ENCODE peak calls at places on chromosome 18, in nine cellular contexts. One of them, this sample, is unnamed. For H3K4me1, the result is how much of the 10 kb centered on the place peaks cover.

GRCh38 chr18:44627245-44627644 is 53.4 kb upstream of the SETBP1 start:
- DNase-seq in K562: no peak
- DNase-seq in mesendoderm: peak
- DNase-seq in prostate gland: no peak
- DNase-seq in SK-N-SH: no peak
- DNase-seq in CD4-positive, CD25-positive, alpha-beta regulatory T cell: no peak
- DNase-seq in psoas muscle: no peak
- DNase-seq in transverse colon: no peak
- DNase-seq in pancreas: no peak
- DNase-seq in this sample: peak

GRCh38 chr18:48993586-48993985 is 42.8 kb upstream of the SMAD7 start:
- DNase-seq in K562: no peak
- DNase-seq in mesendoderm: no peak
- DNase-seq in prostate gland: no peak
- DNase-seq in SK-N-SH: no peak
- DNase-seq in CD4-positive, CD25-positive, alpha-beta regulatory T cell: no peak
- DNase-seq in psoas muscle: peak
- DNase-seq in transverse colon: no peak
- DNase-seq in pancreas: no peak
- DNase-seq in this sample: no peak

GRCh38 chr18:75200644-75201272 is 8.2 kb downstream of the PTGR3 start:
- DNase-seq in K562: no peak
- DNase-seq in mesendoderm: no peak
- DNase-seq in prostate gland: no peak
- DNase-seq in SK-N-SH: no peak
- DNase-seq in CD4-positive, CD25-positive, alpha-beta regulatory T cell: no peak
- DNase-seq in psoas muscle: no peak
- DNase-seq in transverse colon: no peak
- DNase-seq in pancreas: no peak
- DNase-seq in this sample: no peak

GRCh38 chr18:8006979-8007378 is 439.9 kb downstream of the PTPRM start:
- DNase-seq in K562: no peak
- DNase-seq in mesendoderm: peak
- DNase-seq in prostate gland: no peak
- DNase-seq in SK-N-SH: no peak
- DNase-seq in CD4-positive, CD25-positive, alpha-beta regulatory T cell: no peak
- DNase-seq in psoas muscle: no peak
- DNase-seq in transverse colon: no peak
- DNase-seq in pancreas: no peak
- DNase-seq in this sample: no peak

GRCh38 chr18:37637451-37637850 is 71.9 kb upstream of the CELF4 start:
- DNase-seq in K562: no peak
- DNase-seq in mesendoderm: no peak
- DNase-seq in prostate gland: no peak
- DNase-seq in SK-N-SH: no peak
- DNase-seq in CD4-positive, CD25-positive, alpha-beta regulatory T cell: no peak
- DNase-seq in psoas muscle: no peak
- DNase-seq in transverse colon: no peak
- DNase-seq in pancreas: no peak
- DNase-seq in this sample: no peak

GRCh38 chr18:60984496-60984895 is 348.7 kb upstream of the CDH20 start:
- DNase-seq in K562: no peak
- DNase-seq in mesendoderm: no peak
- DNase-seq in prostate gland: no peak
- DNase-seq in SK-N-SH: no peak
- DNase-seq in CD4-positive, CD25-positive, alpha-beta regulatory T cell: no peak
- DNase-seq in psoas muscle: no peak
- DNase-seq in transverse colon: no peak
- DNase-seq in pancreas: no peak
- DNase-seq in this sample: no peak

GRCh38 chr18:50465211-50466153 is 90.6 kb downstream of the SKA1 start:
- DNase-seq in K562: no peak
- DNase-seq in mesendoderm: no peak
- DNase-seq in prostate gland: no peak
- DNase-seq in SK-N-SH: no peak
- DNase-seq in CD4-positive, CD25-positive, alpha-beta regulatory T cell: no peak
- DNase-seq in psoas muscle: no peak
- DNase-seq in transverse colon: no peak
- DNase-seq in pancreas: no peak
- DNase-seq in this sample: no peak

GRCh38 chr18:24273596-24273995 is 124.0 kb downstream of the OSBPL1A start:
- DNase-seq in K562: no peak
- DNase-seq in mesendoderm: no peak
- DNase-seq in prostate gland: no peak
- DNase-seq in SK-N-SH: no peak
- DNase-seq in CD4-positive, CD25-positive, alpha-beta regulatory T cell: no peak
- DNase-seq in psoas muscle: no peak
- DNase-seq in transverse colon: peak
- DNase-seq in pancreas: no peak
- DNase-seq in this sample: no peak

GRCh38 chr18:63683152-63683551 is 19.6 kb upstream of the SERPINB11 start:
- DNase-seq in K562: no peak
- DNase-seq in mesendoderm: peak
- DNase-seq in prostate gland: peak
- DNase-seq in SK-N-SH: no peak
- DNase-seq in CD4-positive, CD25-positive, alpha-beta regulatory T cell: no peak
- DNase-seq in psoas muscle: no peak
- DNase-seq in transverse colon: no peak
- DNase-seq in pancreas: no peak
- DNase-seq in this sample: peak

GRCh38 chr18:77059294-77059916 is 73.2 kb downstream of the MBP start:
- DNase-seq in K562: peak
- DNase-seq in mesendoderm: peak
- DNase-seq in prostate gland: no peak
- DNase-seq in SK-N-SH: peak
- DNase-seq in CD4-positive, CD25-positive, alpha-beta regulatory T cell: peak
- DNase-seq in psoas muscle: no peak
- DNase-seq in transverse colon: no peak
- DNase-seq in pancreas: no peak
- DNase-seq in this sample: peak

GRCh38 chr18:75546964-75547363 is 119.5 kb upstream of the SMIM21 start:
- DNase-seq in K562: peak
- DNase-seq in mesendoderm: peak
- DNase-seq in prostate gland: no peak
- DNase-seq in SK-N-SH: no peak
- DNase-seq in CD4-positive, CD25-positive, alpha-beta regulatory T cell: no peak
- DNase-seq in psoas muscle: no peak
- DNase-seq in transverse colon: no peak
- DNase-seq in pancreas: no peak
- DNase-seq in this sample: no peak

GRCh38 chr18:78677483-78678317 is 301.9 kb upstream of the SALL3 start:
- DNase-seq in K562: no peak
- DNase-seq in mesendoderm: no peak
- DNase-seq in prostate gland: no peak
- DNase-seq in SK-N-SH: no peak
- DNase-seq in CD4-positive, CD25-positive, alpha-beta regulatory T cell: no peak
- DNase-seq in psoas muscle: peak
- DNase-seq in transverse colon: no peak
- DNase-seq in pancreas: no peak
- DNase-seq in this sample: no peak

GRCh38 chr18:49691177-49691608 is 122.1 kb downstream of the ACAA2 start:
- DNase-seq in K562: no peak
- DNase-seq in mesendoderm: no peak
- DNase-seq in prostate gland: no peak
- DNase-seq in SK-N-SH: no peak
- DNase-seq in CD4-positive, CD25-positive, alpha-beta regulatory T cell: no peak
- DNase-seq in psoas muscle: no peak
- DNase-seq in transverse colon: no peak
- DNase-seq in pancreas: no peak
- DNase-seq in this sample: no peak

DNA sequence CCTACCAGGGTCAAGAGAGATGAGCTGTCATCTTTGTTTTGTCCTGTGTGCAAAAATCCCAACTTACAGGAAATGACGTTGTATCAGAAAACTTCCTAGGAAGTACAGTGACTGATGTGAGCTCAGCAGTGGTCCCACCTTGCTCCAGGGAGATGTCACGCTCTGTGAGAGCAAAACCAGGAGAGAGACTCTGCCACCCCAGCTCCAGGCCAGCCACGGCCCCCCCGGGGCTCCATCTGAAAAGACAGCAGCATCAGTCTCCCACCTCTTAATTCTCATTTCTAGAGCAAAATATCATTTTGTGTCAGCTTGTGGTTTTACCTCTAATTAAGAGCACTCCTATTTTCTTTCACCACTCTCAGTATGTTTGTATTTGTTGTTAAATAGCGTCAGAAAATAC is 57.5 kb downstream of the MYL12B start:
- DNase-seq in K562: no peak
- DNase-seq in mesendoderm: no peak
- DNase-seq in prostate gland: no peak
- DNase-seq in SK-N-SH: no peak
- DNase-seq in CD4-positive, CD25-positive, alpha-beta regulatory T cell: no peak
- DNase-seq in psoas muscle: no peak
- DNase-seq in transverse colon: no peak
- DNase-seq in pancreas: no peak
- DNase-seq in this sample: no peak
- H3K27ac ChIP-seq in K562: no peak
- H3K27ac ChIP-seq in mesendoderm: no peak
- H3K27ac ChIP-seq in prostate gland: no peak
- H3K27ac ChIP-seq in SK-N-SH: no peak
- H3K27ac ChIP-seq in CD4-positive, CD25-positive, alpha-beta regulatory T cell: no peak
- H3K27ac ChIP-seq in psoas muscle: no peak
- H3K27ac ChIP-seq in transverse colon: no peak
- H3K27ac ChIP-seq in pancreas: no peak
- H3K27ac ChIP-seq in this sample: no peak

DNA sequence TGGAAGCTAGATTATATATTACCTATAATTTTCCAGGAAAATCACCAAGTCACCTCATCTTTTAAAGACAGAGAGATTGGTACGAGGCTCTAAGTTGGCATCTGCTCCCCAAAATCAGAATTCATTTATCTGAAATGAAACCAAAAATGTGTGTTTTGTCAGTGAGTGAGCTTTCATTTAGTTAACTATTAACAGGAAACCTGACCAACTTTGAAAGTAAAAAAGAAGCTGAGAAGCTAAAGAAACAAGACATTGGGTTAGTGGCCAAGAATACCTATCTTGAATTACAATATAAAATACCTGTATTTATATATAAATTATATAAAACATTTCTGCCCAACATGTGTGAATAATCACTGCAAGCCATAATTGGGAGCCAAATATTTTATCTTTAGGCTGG is 1.9 kb downstream of the MPPE1 start:
- DNase-seq in K562: no peak
- DNase-seq in mesendoderm: no peak
- DNase-seq in prostate gland: no peak
- DNase-seq in SK-N-SH: no peak
- DNase-seq in CD4-positive, CD25-positive, alpha-beta regulatory T cell: peak
- DNase-seq in psoas muscle: no peak
- DNase-seq in transverse colon: no peak
- DNase-seq in pancreas: no peak
- DNase-seq in this sample: no peak
- H3K4me3 ChIP-seq in K562: no peak
- H3K4me3 ChIP-seq in mesendoderm: no peak
- H3K4me3 ChIP-seq in prostate gland: no peak
- H3K4me3 ChIP-seq in SK-N-SH: no peak
- H3K4me3 ChIP-seq in CD4-positive, CD25-positive, alpha-beta regulatory T cell: no peak
- H3K4me3 ChIP-seq in psoas muscle: no peak
- H3K4me3 ChIP-seq in transverse colon: no peak
- H3K4me3 ChIP-seq in pancreas: no peak
- H3K4me3 ChIP-seq in this sample: no peak

GRCh38 chr18:70354771-70355170 is 65.9 kb downstream of the SOCS6 start:
- DNase-seq in K562: no peak
- DNase-seq in mesendoderm: no peak
- DNase-seq in prostate gland: no peak
- DNase-seq in SK-N-SH: no peak
- DNase-seq in CD4-positive, CD25-positive, alpha-beta regulatory T cell: no peak
- DNase-seq in psoas muscle: no peak
- DNase-seq in transverse colon: no peak
- DNase-seq in pancreas: no peak
- DNase-seq in this sample: no peak

GRCh38 chr18:70354080-70354479 is 65.2 kb downstream of the SOCS6 start:
- DNase-seq in K562: no peak
- DNase-seq in mesendoderm: no peak
- DNase-seq in prostate gland: no peak
- DNase-seq in SK-N-SH: no peak
- DNase-seq in CD4-positive, CD25-positive, alpha-beta regulatory T cell: no peak
- DNase-seq in psoas muscle: no peak
- DNase-seq in transverse colon: no peak
- DNase-seq in pancreas: no peak
- DNase-seq in this sample: no peak

GRCh38 chr18:70359071-70359470 is 70.2 kb downstream of the SOCS6 start:
- DNase-seq in K562: no peak
- DNase-seq in mesendoderm: no peak
- DNase-seq in prostate gland: no peak
- DNase-seq in SK-N-SH: no peak
- DNase-seq in CD4-positive, CD25-positive, alpha-beta regulatory T cell: no peak
- DNase-seq in psoas muscle: no peak
- DNase-seq in transverse colon: no peak
- DNase-seq in pancreas: no peak
- DNase-seq in this sample: no peak

DNA sequence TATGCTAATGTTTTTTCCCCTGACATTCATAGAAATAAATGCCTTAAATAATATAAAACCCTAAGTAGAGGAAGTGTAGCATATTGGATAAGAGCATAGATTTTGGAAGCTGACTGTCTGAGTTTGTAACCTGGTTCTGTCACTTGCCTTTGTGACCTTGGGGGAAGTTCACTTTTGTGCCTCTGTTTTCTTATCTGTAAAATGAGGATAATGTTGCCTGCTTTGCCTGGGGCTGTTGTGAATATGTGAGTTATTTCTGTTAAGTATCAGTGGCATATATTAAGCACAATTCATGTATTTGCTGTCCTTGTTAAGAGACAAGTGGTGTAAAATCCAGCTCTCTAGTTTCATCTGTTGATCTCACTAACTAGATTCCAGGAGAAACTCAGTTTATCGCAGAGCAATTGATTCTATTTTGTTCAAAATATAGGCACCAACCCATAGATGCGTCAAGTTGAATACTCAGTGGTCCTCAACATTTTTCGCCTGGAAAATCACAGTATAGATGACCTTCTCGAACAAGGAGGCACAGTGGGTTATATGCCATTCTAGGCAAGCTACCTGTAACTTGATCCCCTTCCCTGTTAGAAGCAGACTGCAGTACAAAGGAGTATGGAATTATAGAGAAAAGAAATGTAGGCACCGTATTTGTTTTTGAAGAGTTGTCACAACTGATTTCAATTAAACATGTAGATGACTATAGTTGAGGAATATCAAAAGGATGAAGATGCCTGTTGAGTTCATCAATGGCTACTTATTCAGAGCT is 67.0 kb downstream of the SOCS6 start:
- DNase-seq in K562: no peak
- DNase-seq in mesendoderm: no peak
- DNase-seq in prostate gland: no peak
- DNase-seq in SK-N-SH: no peak
- DNase-seq in CD4-positive, CD25-positive, alpha-beta regulatory T cell: no peak
- DNase-seq in psoas muscle: no peak
- DNase-seq in transverse colon: no peak
- DNase-seq in pancreas: no peak
- DNase-seq in this sample: no peak
- H3K4me1 ChIP-seq in K562: under half
- H3K4me1 ChIP-seq in mesendoderm: under half
- H3K4me1 ChIP-seq in prostate gland: under half
- H3K4me1 ChIP-seq in SK-N-SH: under half
- H3K4me1 ChIP-seq in CD4-positive, CD25-positive, alpha-beta regulatory T cell: under half
- H3K4me1 ChIP-seq in psoas muscle: under half
- H3K4me1 ChIP-seq in transverse colon: under half
- H3K4me1 ChIP-seq in pancreas: under half
- H3K4me1 ChIP-seq in this sample: under half

DNA sequence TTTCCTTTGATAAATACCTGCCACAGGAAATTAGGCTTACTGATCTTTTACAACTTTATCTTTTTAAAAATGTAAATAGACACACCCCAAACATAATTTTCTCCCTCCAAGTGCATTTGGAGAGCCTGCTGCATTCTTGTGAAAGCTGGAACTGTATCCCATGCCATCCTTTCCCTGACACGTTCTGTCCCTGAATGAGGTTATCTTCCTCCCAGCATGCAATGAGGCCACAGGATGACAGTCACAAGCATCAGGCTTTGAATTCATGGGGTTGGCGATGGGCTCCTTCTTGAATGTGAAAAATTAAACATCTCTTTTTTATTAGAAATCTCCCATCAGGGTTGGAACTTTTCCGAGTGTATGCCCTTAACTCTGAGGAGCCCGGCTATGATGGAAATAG is 77.8 kb downstream of the CTAGE1 start:
- DNase-seq in K562: no peak
- DNase-seq in mesendoderm: no peak
- DNase-seq in prostate gland: no peak
- DNase-seq in SK-N-SH: no peak
- DNase-seq in CD4-positive, CD25-positive, alpha-beta regulatory T cell: no peak
- DNase-seq in psoas muscle: no peak
- DNase-seq in transverse colon: no peak
- DNase-seq in pancreas: no peak
- DNase-seq in this sample: no peak
- H3K27ac ChIP-seq in K562: no peak
- H3K27ac ChIP-seq in mesendoderm: no peak
- H3K27ac ChIP-seq in prostate gland: no peak
- H3K27ac ChIP-seq in SK-N-SH: no peak
- H3K27ac ChIP-seq in CD4-positive, CD25-positive, alpha-beta regulatory T cell: no peak
- H3K27ac ChIP-seq in psoas muscle: no peak
- H3K27ac ChIP-seq in transverse colon: no peak
- H3K27ac ChIP-seq in pancreas: no peak
- H3K27ac ChIP-seq in this sample: no peak